ENCODE peak calls at places on chromosomes 3 and 15, in four cellular contexts. D, X, M and E are unnamed samples.

GRCh38 chr3:129027544-129027880 is 26.4 kb downstream of the EFCC1 start:
- DNase-seq in D (no peak), X (no peak), M (no peak), E (no peak)

GRCh38 chr15:28106294-28107110 is 7.4 kb upstream of the OCA2 start:
- DNase-seq in D (no peak), X (peak; percentile 51), M (no peak), E (no peak)

GRCh38 chr3:66604476-66604875 is 103.7 kb upstream of the LRIG1 start:
- DNase-seq in D (no peak), X (no peak), M (no peak), E (no peak)

GRCh38 chr15:59372352-59373211 is at the start of gene MYO1E:
- DNase-seq in D (peak; percentile 49), X (peak; percentile 100), M (peak; percentile 93), E (peak; percentile 87)

GRCh38 chr3:141431411-141432378 is 55.1 kb upstream of the RASA2 start:
- DNase-seq in D (no peak), X (no peak), M (no peak), E (no peak)

GRCh38 chr15:20345401-20345958 is 196.1 kb downstream of the GOLGA6L6 start:
- DNase-seq in D (no peak), X (no peak), M (peak; percentile 46), E (no peak)

GRCh38 chr3:126549861-126550487 is 8.8 kb downstream of the C3orf22 start:
- DNase-seq in D (no peak), X (no peak), M (peak; percentile 17), E (no peak)

GRCh38 chr3:117526485-117527079 is 817.0 kb downstream of the TUSC7 start:
- DNase-seq in D (peak; percentile 49), X (no peak), M (no peak), E (peak; percentile 11)

GRCh38 chr15:68635142-68635541 is 56.3 kb downstream of the CORO2B start:
- DNase-seq in D (peak; percentile 26), X (no peak), M (no peak), E (peak; percentile 99)

GRCh38 chr3:168545591-168545990 is 449.9 kb upstream of the GOLIM4 start:
- DNase-seq in D (no peak), X (no peak), M (no peak), E (no peak)

GRCh38 chr3:159865042-159865579 is 123.5 kb upstream of the IL12A start:
- DNase-seq in D (no peak), X (no peak), M (no peak), E (peak; percentile 67)

GRCh38 chr3:81643721-81644120 is 117.7 kb downstream of the GBE1 start:
- DNase-seq in D (peak; percentile 48), X (no peak), M (no peak), E (peak; percentile 75)

GRCh38 chr3:49880581-49881328 is 11.0 kb upstream of the CAMKV start:
- DNase-seq in D (no peak), X (no peak), M (no peak), E (no peak)

GRCh38 chr3:30286007-30286669 is 320.3 kb upstream of the TGFBR2 start:
- DNase-seq in D (peak; percentile 79), X (peak; percentile 35), M (peak; percentile 78), E (no peak)

GRCh38 chr3:44918087-44918486 is 43.7 kb downstream of the TGM4 start:
- DNase-seq in D (no peak), X (no peak), M (no peak), E (no peak)

GRCh38 chr15:66108483-66109270 is 144.9 kb downstream of the MEGF11 start:
- DNase-seq in D (no peak), X (no peak), M (no peak), E (peak; percentile 56)

GRCh38 chr15:52336530-52336929 is 40.9 kb upstream of the MYO5C start:
- DNase-seq in D (no peak), X (no peak), M (no peak), E (peak; percentile 71)

GRCh38 chr3:133506215-133506901 is 67.1 kb upstream of the CDV3 start:
- DNase-seq in D (no peak), X (no peak), M (no peak), E (no peak)

GRCh38 chr3:101530213-101531047 is 17.4 kb upstream of the SENP7 start:
- DNase-seq in D (no peak), X (no peak), M (no peak), E (no peak)